ENCODE peak calls at places on chromosomes 2 and 18, in four cellular contexts. R is neural progenitor cell, A is PC-3, D is psoas muscle. O is an unnamed sample. For H3K9me3, the result is how much of the 10 kb centered on the place peaks cover.

GRCh38 chr2:61356958-61357350 is 113.9 kb downstream of the USP34 start:
- DNase-seq in R (no peak), A (no peak), D (no peak), O (no peak)

GRCh38 chr2:195562624-195563566 is 94.1 kb upstream of the SLC39A10 start:
- DNase-seq in R (no peak), A (peak), D (no peak), O (no peak)

GRCh38 chr2:206256711-206257110 is 17.8 kb upstream of the ZDBF2 start:
- DNase-seq in R (peak), A (no peak), D (no peak), O (no peak)

GRCh38 chr18:13629841-13630747 is 96.3 kb downstream of the FAM210A start:
- DNase-seq in R (peak), A (peak), D (no peak), O (no peak)

GRCh38 chr2:63525905-63526304 is 62.4 kb downstream of the WDPCP start:
- DNase-seq in R (no peak), A (no peak), D (no peak), O (no peak)

GRCh38 chr2:200810252-200810650 is 1.5 kb upstream of the BZW1 start:
- DNase-seq in R (no peak), A (peak), D (no peak), O (no peak)

GRCh38 chr2:151083864-151084263 is 177.8 kb downstream of the RBM43 start:
- DNase-seq in R (no peak), A (no peak), D (no peak), O (no peak)

GRCh38 chr2:168015274-168015953 is 232.0 kb downstream of the STK39 start:
- DNase-seq in R (no peak), A (no peak), D (no peak), O (no peak)

GRCh38 chr18:456361-456821 is 44.1 kb downstream of the COLEC12 start:
- DNase-seq in R (no peak), A (no peak), D (peak), O (no peak)

GRCh38 chr2:191851159-191851558 is 4.3 kb upstream of the CAVIN2 start:
- DNase-seq in R (no peak), A (no peak), D (no peak), O (no peak)
- H3K27ac ChIP-seq in R (no peak), A (no peak), D (no peak), O (no peak)

GRCh38 chr18:78729099-78729467 is 250.5 kb upstream of the SALL3 start:
- DNase-seq in R (no peak), A (no peak), D (no peak), O (no peak)
- H3K9me3 ChIP-seq in R (under half), A (under half), D (under half), O (under half)

GRCh38 chr2:74290466-74291216 is 52.6 kb downstream of the SLC4A5 start:
- DNase-seq in R (no peak), A (no peak), D (no peak), O (no peak)

GRCh38 chr2:74290066-74290465 is 53.1 kb downstream of the SLC4A5 start:
- DNase-seq in R (no peak), A (no peak), D (no peak), O (no peak)

GRCh38 chr2:74291891-74292621 is 51.2 kb downstream of the SLC4A5 start:
- DNase-seq in R (no peak), A (no peak), D (no peak), O (no peak)

GRCh38 chr2:74292752-74293151 is 50.5 kb downstream of the SLC4A5 start:
- DNase-seq in R (peak), A (no peak), D (no peak), O (no peak)

DNA sequence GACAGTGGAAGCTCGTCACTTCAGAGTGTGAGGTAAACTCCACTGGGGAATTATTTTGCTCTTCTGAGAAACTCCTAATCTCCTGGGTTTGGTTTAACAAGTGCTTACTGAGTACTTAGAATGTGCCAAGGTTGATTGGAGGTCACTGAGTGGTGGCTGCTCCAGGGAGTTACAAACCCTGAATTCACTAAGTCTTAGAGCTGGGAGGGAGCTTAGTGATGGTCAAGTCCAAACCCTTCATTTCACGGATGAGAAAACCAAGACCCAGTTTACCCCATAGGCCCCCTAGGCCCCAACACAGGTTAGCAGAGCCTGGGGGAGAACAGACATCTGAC is 52.0 kb downstream of the SLC4A5 start:
- DNase-seq in R (no peak), A (no peak), D (no peak), O (no peak)
- H3K27ac ChIP-seq in R (no peak), A (no peak), D (no peak), O (no peak)

GRCh38 chr2:4499316-4499715 is 795.9 kb downstream of the DCDC2C start:
- DNase-seq in R (no peak), A (no peak), D (no peak), O (no peak)

GRCh38 chr2:4501525-4501924 is 798.1 kb downstream of the DCDC2C start:
- DNase-seq in R (no peak), A (no peak), D (no peak), O (no peak)

GRCh38 chr2:4507706-4508105 is 804.3 kb downstream of the DCDC2C start:
- DNase-seq in R (peak), A (no peak), D (no peak), O (no peak)

GRCh38 chr2:4502230-4502843 is 799.0 kb downstream of the DCDC2C start:
- DNase-seq in R (no peak), A (no peak), D (no peak), O (no peak)
- H3K9me3 ChIP-seq in R (under half), A (under half), D (under half), O (under half)

DNA sequence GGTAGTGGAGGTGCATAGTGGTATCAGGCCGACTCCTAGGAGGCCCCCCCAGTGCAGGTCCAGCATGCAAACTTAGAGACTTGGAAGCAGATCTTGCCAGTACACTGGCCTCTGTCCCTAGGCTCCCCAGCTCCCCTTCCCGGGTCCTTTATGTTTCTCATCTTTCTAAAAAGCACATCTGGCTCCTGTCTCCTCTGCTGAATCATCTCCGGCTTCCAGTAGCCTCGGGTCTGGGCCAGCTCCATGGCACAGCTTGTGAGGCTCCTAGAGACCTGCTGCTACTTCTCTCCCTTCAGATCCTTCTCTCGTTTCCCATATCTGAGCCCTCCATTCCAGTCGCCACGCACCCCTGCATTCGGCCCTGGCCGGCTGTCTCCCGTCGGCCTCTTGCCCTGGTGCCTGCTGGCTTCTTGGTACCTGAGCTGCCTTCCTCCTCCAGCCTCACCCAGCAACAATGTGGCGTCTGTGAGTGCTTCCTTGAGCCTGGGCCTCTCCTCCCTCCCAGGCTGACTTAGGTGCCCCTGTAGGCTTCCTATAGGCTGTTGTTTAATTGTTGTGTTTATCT is 6.6 kb downstream of the TRAF3IP1 start:
- DNase-seq in R (no peak), A (no peak), D (no peak), O (no peak)
- H3K27ac ChIP-seq in R (no peak), A (no peak), D (no peak), O (no peak)

GRCh38 chr18:78861116-78861515 is 118.5 kb upstream of the SALL3 start:
- DNase-seq in R (no peak), A (no peak), D (no peak), O (no peak)
- H3K9me3 ChIP-seq in R (under half), A (under half), D (under half), O (under half)

GRCh38 chr18:36578871-36579270 is 249.9 kb downstream of the TPGS2 start:
- DNase-seq in R (no peak), A (no peak), D (no peak), O (no peak)
- H3K27ac ChIP-seq in R (no peak), A (no peak), D (peak), O (peak)

GRCh38 chr18:78640596-78640995 is 339.0 kb upstream of the SALL3 start:
- DNase-seq in R (no peak), A (no peak), D (no peak), O (no peak)

GRCh38 chr18:78637442-78638402 is 341.9 kb upstream of the SALL3 start:
- DNase-seq in R (no peak), A (no peak), D (no peak), O (no peak)

GRCh38 chr18:78638889-78639596 is 340.6 kb upstream of the SALL3 start:
- DNase-seq in R (no peak), A (no peak), D (no peak), O (no peak)

GRCh38 chr18:78641689-78642231 is 337.9 kb upstream of the SALL3 start:
- DNase-seq in R (no peak), A (no peak), D (no peak), O (no peak)

DNA sequence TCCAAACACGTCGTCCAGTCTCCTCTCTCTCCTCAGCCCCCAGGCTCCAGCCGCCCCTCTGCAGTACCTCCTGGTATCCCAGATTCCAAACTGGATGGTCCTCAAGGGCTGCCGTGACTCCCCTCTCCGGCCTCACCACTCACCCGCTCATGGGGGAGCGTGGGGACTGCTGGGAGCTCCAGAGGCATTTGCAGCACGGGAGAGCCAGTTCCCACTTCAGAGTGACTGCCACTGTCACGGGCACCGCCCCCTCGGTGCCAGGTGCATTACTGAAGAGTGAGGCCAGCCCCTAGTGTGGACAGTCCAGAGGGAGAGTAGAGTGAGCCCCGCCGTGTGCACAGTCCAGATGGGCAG is 340.0 kb upstream of the SALL3 start:
- DNase-seq in R (no peak), A (no peak), D (no peak), O (no peak)
- H3K9me3 ChIP-seq in R (under half), A (under half), D (under half), O (under half)

GRCh38 chr2:11237122-11237521 is 81.9 kb downstream of the SLC66A3 start:
- DNase-seq in R (no peak), A (no peak), D (no peak), O (no peak)
- H3K27ac ChIP-seq in R (no peak), A (no peak), D (no peak), O (no peak)

DNA sequence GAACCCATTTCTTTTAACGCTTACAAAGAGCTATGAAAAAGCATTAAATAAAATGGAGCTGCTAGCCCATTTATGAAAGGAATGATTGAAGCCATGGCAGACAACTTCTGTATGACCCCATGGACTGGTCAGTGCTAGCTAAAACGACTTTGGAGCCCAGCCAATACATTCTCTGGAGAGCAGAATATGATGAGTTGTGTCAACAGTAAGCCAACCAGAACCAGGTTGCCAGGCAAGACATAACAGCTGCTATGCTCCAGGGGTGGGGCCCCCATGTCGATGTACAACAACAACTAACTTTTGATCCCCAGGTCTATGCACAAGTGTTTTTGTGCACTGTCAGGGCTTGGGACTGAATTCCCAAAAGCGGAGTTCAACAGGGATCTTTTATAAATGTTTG is 64.8 kb upstream of the MYO3B start:
- DNase-seq in R (no peak), A (no peak), D (no peak), O (no peak)
- H3K9me3 ChIP-seq in R (under half), A (under half), D (under half), O (under half)

O was measured in thoracic aorta.